ENCODE peak calls at places on chromosomes 16 and 17, in nine cellular contexts. B is GM23248, Z is HCT116, S is mammary epithelial cell, I is mesendoderm, D is endodermal cell, G is IMR-90, V is endothelial cell of umbilical vein, X is neuronal stem cell. U is an unnamed sample.

GRCh38 chr16:81616321-81617020 is 162.6 kb upstream of the PLCG2 start:
- DNase-seq in X (no peak), I (peak; percentile 70), B (peak; percentile 73), V (peak; percentile 53), G (peak; percentile 63), D (peak; percentile 89), Z (no peak), S (no peak), U (peak; percentile 55)

GRCh38 chr16:49643429-49644142 is 212.3 kb downstream of the ZNF423 start:
- DNase-seq in D (no peak), V (peak; percentile 90), I (no peak), Z (no peak), B (peak; percentile 81), X (no peak), S (no peak), G (peak; percentile 78), U (peak; percentile 76)

GRCh38 chr16:79372504-79373184 is 227.9 kb downstream of the MAF start:
- DNase-seq in I (no peak), D (no peak), V (no peak), B (peak; percentile 81), X (no peak), G (no peak), Z (no peak), S (peak; percentile 0), U (no peak)

GRCh38 chr17:32006957-32007462 is at the start of gene LRRC37B:
- DNase-seq in X (peak; percentile 77), D (peak; percentile 99), V (peak; percentile 85), B (peak; percentile 88), I (peak; percentile 85), Z (peak; percentile 42), G (peak; percentile 57), S (peak; percentile 76), U (peak; percentile 92)

GRCh38 chr17:73711184-73711583 is 66.9 kb upstream of the SDK2 start:
- DNase-seq in X (no peak), S (no peak), Z (no peak), D (no peak), B (no peak), V (no peak), I (no peak), G (no peak), U (no peak)

GRCh38 chr17:62178579-62178978 is 113.5 kb upstream of the MED13 start:
- DNase-seq in Z (no peak), V (peak; percentile 48), X (no peak), G (peak; percentile 33), B (peak; percentile 35), D (no peak), I (peak; percentile 33), S (peak; percentile 87), U (peak; percentile 20)

GRCh38 chr16:58843675-58844074 is 109.6 kb upstream of the GOT2 start:
- DNase-seq in Z (peak; percentile 3), S (peak; percentile 9), X (no peak), D (no peak), G (peak; percentile 24), I (peak; percentile 50), V (peak; percentile 67), B (peak; percentile 21), U (peak; percentile 44)

GRCh38 chr17:49456172-49456965 is 38.7 kb upstream of the NGFR start:
- DNase-seq in Z (no peak), G (peak; percentile 89), S (peak; percentile 65), X (no peak), I (no peak), V (no peak), B (peak; percentile 95), D (no peak), U (peak; percentile 87)

GRCh38 chr17:48051706-48052486 is 3.7 kb downstream of the NFE2L1 start:
- DNase-seq in D (peak; percentile 66), V (peak; percentile 95), B (peak; percentile 87), G (peak; percentile 68), I (no peak), X (no peak), Z (no peak), S (peak; percentile 73), U (peak; percentile 93)
- H3K4me3 ChIP-seq in D (peak overlapping the region; percentile 41), V (no peak overlapping the region), B (peak overlapping the region; percentile 64), G (no peak overlapping the region), I (no peak overlapping the region), X (no peak overlapping the region), Z (no peak overlapping the region), S (peak overlapping the region; percentile 87), U (peak overlapping the region; percentile 99)

GRCh38 chr16:3548859-3549258 is 28.3 kb downstream of the NLRC3 start:
- DNase-seq in X (no peak), S (no peak), V (no peak), I (no peak), G (no peak), Z (no peak), B (no peak), D (no peak), U (no peak)

GRCh38 chr16:3549906-3550305 is 27.3 kb downstream of the NLRC3 start:
- DNase-seq in V (no peak), B (no peak), G (no peak), X (no peak), I (no peak), S (no peak), D (no peak), Z (no peak), U (no peak)

GRCh38 chr16:3550851-3551847 is 26.1 kb downstream of the NLRC3 start:
- DNase-seq in V (no peak), G (no peak), S (no peak), D (no peak), Z (no peak), B (no peak), X (no peak), I (no peak), U (no peak)

GRCh38 chr16:3554351-3554928 is 22.8 kb downstream of the NLRC3 start:
- DNase-seq in D (no peak), Z (no peak), B (no peak), X (no peak), I (no peak), G (no peak), S (no peak), V (no peak), U (no peak)

DNA sequence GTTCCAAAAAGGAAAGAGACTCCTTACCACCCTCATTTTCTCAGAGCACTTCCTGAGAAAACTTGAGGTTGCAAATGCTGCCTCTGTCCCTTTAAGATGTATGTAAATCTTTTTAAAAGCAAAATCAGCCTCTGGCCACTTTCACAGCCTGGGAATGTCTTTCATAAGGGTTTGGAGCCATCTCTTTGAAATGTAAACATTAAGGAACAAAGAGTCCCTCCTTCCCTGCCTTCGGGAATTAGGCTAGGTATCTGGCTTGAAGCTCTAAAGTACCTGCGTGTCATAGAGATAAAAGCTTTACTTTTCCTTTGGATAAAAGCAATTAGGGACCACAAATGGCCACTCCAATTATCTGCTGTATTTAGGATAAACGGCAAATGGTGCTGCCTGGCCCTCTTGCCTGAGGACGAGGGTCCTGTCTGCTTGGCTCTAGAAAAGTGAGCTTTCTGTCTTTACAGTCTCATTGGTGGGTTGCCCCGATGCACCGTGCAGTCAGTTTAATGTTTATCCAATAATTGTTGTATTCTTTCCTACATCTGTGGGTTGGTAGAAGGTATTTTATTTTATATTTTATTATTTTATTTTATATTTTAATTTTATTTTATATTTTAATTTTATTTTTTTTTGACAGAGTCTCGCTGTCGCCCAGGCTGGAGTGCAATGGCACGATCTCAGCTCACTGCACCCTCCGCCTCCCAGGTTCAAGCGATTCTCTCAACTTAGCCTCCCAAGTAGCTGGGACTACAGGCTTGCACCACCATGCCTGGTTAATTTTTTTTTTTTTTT is 23.9 kb downstream of the NLRC3 start:
- DNase-seq in Z (no peak), D (peak; percentile 73), G (peak; percentile 4), S (no peak), I (peak; percentile 92), X (no peak), B (no peak), V (no peak), U (no peak)
- H3K9ac ChIP-seq in Z (no peak overlapping the region), D (no peak overlapping the region), G (no peak overlapping the region), S (no peak overlapping the region), I (peak overlapping the region; percentile 18), X (no peak overlapping the region), B (no peak overlapping the region), V (no peak overlapping the region), U (no peak overlapping the region)

GRCh38 chr17:63550816-63551639 is 751 bp downstream of the DCAF7 start:
- DNase-seq in B (peak; percentile 71), D (peak; percentile 83), G (peak; percentile 29), Z (no peak), V (peak; percentile 59), S (peak; percentile 33), I (peak; percentile 65), X (peak; percentile 48), U (peak; percentile 72)

GRCh38 chr17:63547083-63547523 is 3.2 kb upstream of the DCAF7 start:
- DNase-seq in G (no peak), B (no peak), Z (no peak), D (peak; percentile 22), X (no peak), V (no peak), S (no peak), I (no peak), U (no peak)

GRCh38 chr17:63549289-63549945 is 860 bp upstream of the DCAF7 start:
- DNase-seq in G (no peak), V (no peak), D (no peak), S (no peak), X (no peak), B (no peak), I (no peak), Z (no peak), U (no peak)

GRCh38 chr17:63552211-63552610 is 1.9 kb downstream of the DCAF7 start:
- DNase-seq in G (peak; percentile 52), S (no peak), B (peak; percentile 50), Z (no peak), V (peak; percentile 13), I (no peak), D (peak; percentile 36), X (no peak), U (peak; percentile 26)

DNA sequence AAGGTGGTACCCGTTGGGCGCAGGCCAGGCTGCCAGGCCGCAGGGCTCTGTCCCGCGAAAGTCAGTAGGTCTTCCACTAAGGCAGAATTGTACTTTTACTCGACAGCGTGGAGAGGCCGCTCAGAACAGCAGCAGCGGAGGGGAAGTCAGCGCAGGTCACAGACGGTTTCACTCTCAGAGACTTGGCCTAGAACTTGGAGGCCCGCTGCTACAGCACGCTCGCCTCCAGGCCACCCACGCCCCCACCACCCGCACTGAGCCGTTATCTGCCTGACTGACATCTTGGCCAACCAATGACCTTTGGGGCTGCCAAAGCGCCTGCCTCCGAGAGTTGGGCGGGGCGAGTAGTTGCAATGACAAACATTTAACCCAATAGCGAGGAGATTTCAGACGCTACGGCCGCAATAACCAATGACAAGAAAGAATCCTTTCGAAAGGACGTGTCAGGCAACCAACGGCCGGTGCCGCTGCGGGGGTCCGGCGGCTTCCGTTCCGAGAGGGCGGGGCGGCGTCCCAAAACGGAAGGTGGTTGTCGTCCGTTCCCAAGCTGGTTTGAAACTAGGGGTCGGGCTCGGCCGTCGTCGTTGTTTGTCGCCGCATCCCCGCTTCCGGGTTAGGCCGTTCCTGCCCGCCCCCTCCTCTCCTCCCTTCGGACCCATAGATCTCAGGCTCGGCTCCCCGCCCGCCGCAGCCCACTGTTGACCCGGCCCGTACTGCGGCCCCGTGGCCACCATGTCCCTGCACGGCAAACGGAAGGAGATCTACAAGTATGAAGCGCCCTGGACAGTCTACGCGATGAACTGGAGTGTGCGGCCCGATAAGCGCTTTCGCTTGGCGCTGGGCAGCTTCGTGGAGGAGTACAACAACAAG is at the start of gene DCAF7:
- DNase-seq in S (peak; percentile 100), V (peak; percentile 100), I (peak; percentile 100), X (peak; percentile 100), G (peak; percentile 100), Z (peak; percentile 100), D (peak; percentile 100), B (peak; percentile 100), U (peak; percentile 100)
- H3K4me3 ChIP-seq in S (peak within 1 kb of the TSS; percentile 86), V (peak within 1 kb of the TSS; percentile 42), I (peak within 1 kb of the TSS; percentile 96), X (peak within 1 kb of the TSS; percentile 73), G (peak within 1 kb of the TSS; percentile 80), Z (peak within 1 kb of the TSS; percentile 71), D (peak within 1 kb of the TSS; percentile 98), B (peak within 1 kb of the TSS; percentile 82), U (peak within 1 kb of the TSS; percentile 98)

GRCh38 chr16:85051067-85051709 is 23.6 kb downstream of the KIAA0513 start:
- DNase-seq in D (no peak), S (no peak), I (no peak), B (no peak), G (no peak), Z (no peak), V (no peak), X (no peak), U (no peak)

GRCh38 chr16:85046957-85047866 is 19.6 kb downstream of the KIAA0513 start:
- DNase-seq in X (no peak), D (peak; percentile 58), G (no peak), I (no peak), B (no peak), V (no peak), Z (no peak), S (no peak), U (no peak)

GRCh38 chr16:85047867-85048455 is 20.4 kb downstream of the KIAA0513 start:
- DNase-seq in Z (no peak), S (no peak), G (no peak), B (no peak), I (no peak), X (no peak), V (no peak), D (no peak), U (no peak)

GRCh38 chr16:85049864-85050263 is 22.3 kb downstream of the KIAA0513 start:
- DNase-seq in B (no peak), X (no peak), G (no peak), V (no peak), Z (no peak), I (no peak), D (no peak), S (no peak), U (no peak)

DNA sequence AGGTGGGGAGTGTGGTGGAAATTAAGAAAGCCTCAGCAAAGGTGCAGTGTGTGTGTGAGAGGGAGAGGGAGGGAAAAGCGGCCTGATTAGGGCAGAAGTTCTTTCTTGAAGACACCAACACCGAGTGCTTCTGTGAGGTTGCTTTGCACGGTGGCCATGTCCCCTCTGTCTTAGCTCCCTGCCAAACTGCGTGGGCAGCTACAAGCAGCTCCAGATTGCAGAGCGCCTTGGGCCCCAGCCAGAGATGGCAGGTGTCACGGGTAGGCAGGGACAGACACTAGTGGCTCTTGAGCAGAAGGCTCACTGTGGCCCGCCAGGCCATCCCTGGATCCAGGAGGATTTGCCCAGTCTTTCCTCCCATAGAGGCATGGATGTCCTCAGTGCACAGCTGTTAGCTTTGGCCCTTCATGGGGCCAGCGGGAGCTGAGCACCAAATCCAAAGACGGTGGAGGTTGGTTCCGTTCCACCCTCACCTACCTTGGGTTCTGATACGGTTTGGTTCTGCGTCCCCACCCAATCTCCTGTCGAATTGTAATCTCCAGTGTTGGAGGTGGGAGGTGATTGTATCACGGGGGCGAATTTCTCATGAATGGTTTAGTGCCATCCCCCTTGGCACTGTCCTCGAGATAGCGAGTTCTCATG is 21.4 kb downstream of the KIAA0513 start:
- DNase-seq in X (no peak), D (no peak), G (no peak), V (no peak), I (no peak), S (no peak), B (no peak), Z (no peak), U (no peak)
- H3K9ac ChIP-seq in X (no peak overlapping the region), D (no peak overlapping the region), G (no peak overlapping the region), V (no peak overlapping the region), I (no peak overlapping the region), S (no peak overlapping the region), B (no peak overlapping the region), Z (no peak overlapping the region), U (no peak overlapping the region)

U was measured in adipocyte.